ENCODE peak calls at places on chromosomes 2 and 18, in nine cellular contexts. U, N, J, L, H, G, T, R and E are unnamed samples.

GRCh38 chr2:205772983-205773382 is 90.7 kb downstream of the NRP2 start:
- DNase-seq in U (no peak), N (no peak), J (no peak), L (peak), H (no peak), G (no peak), T (no peak), R (no peak), E (no peak)

GRCh38 chr2:187689372-187689771 is 135.1 kb upstream of the TFPI start:
- DNase-seq in U (no peak), N (peak), J (peak), L (no peak), H (no peak), G (peak), T (no peak), R (no peak), E (peak)

GRCh38 chr2:118731396-118731795 is 116.1 kb downstream of the EN1 start:
- DNase-seq in U (no peak), N (no peak), J (no peak), L (no peak), H (no peak), G (no peak), T (no peak), R (no peak), E (no peak)

GRCh38 chr18:23943903-23944624 is 70.5 kb upstream of the TTC39C start:
- DNase-seq in U (no peak), N (peak), J (peak), L (no peak), H (no peak), G (peak), T (no peak), R (no peak), E (no peak)

GRCh38 chr18:43719264-43719795 is 442.0 kb upstream of the SYT4 start:
- DNase-seq in U (no peak), N (no peak), J (peak), L (no peak), H (no peak), G (no peak), T (no peak), R (no peak), E (no peak)

GRCh38 chr18:49813071-49813320 is 337 bp downstream of the ACAA2 start:
- DNase-seq in U (peak), N (no peak), J (peak), L (no peak), H (no peak), G (peak), T (no peak), R (peak), E (peak)

GRCh38 chr2:189285962-189286648 is 106.5 kb upstream of the COL5A2 start:
- DNase-seq in U (no peak), N (peak), J (peak), L (no peak), H (no peak), G (peak), T (no peak), R (no peak), E (peak)

GRCh38 chr18:57312346-57313144 is 39.8 kb upstream of the ST8SIA3 start:
- DNase-seq in U (no peak), N (no peak), J (no peak), L (no peak), H (no peak), G (no peak), T (no peak), R (no peak), E (no peak)

GRCh38 chr18:75205760-75206109 is 3.2 kb downstream of the PTGR3 start:
- DNase-seq in U (no peak), N (no peak), J (peak), L (no peak), H (no peak), G (peak), T (no peak), R (no peak), E (no peak)

GRCh38 chr2:34143149-34143548 is 544.0 kb upstream of the FAM98A start:
- DNase-seq in U (no peak), N (no peak), J (no peak), L (no peak), H (no peak), G (no peak), T (no peak), R (no peak), E (no peak)

GRCh38 chr18:11521853-11522252 is 87.5 kb upstream of the SLC35G4 start:
- DNase-seq in U (no peak), N (no peak), J (no peak), L (no peak), H (no peak), G (no peak), T (no peak), R (no peak), E (no peak)

GRCh38 chr2:214378455-214379103 is 32.3 kb upstream of the VWC2L start:
- DNase-seq in U (no peak), N (no peak), J (no peak), L (peak), H (no peak), G (no peak), T (no peak), R (no peak), E (no peak)

GRCh38 chr2:241358470-241358869 is 2.4 kb downstream of the FARP2 start:
- DNase-seq in U (no peak), N (no peak), J (no peak), L (no peak), H (no peak), G (no peak), T (no peak), R (peak), E (no peak)

GRCh38 chr18:23627325-23627724 is 35.4 kb downstream of the ANKRD29 start:
- DNase-seq in U (no peak), N (peak), J (peak), L (no peak), H (no peak), G (peak), T (no peak), R (no peak), E (peak)

GRCh38 chr18:75041586-75041985 is 167.4 kb downstream of the PTGR3 start:
- DNase-seq in U (no peak), N (peak), J (peak), L (no peak), H (no peak), G (peak), T (no peak), R (no peak), E (peak)